ENCODE peak calls at places on chromosomes 4 and X, in seven cellular contexts. One of them, this sample, is unnamed.

GRCh38 chr4:8113611-8114343 is 44.8 kb downstream of the ABLIM2 start:
- DNase-seq in MM.1S: no peak
- DNase-seq in AG10803: no peak
- DNase-seq in fibroblast of lung: no peak
- DNase-seq in glutamatergic neuron: no peak
- DNase-seq in HFFc6: no peak
- DNase-seq in heart left ventricle: peak; percentile 62
- DNase-seq in this sample: no peak

GRCh38 chr4:8000721-8001491 is 61.2 kb upstream of the AFAP1 start:
- DNase-seq in fibroblast of lung: no peak
- DNase-seq in AG10803: no peak
- DNase-seq in heart left ventricle: peak; percentile 41
- DNase-seq in HFFc6: no peak
- DNase-seq in glutamatergic neuron: no peak
- DNase-seq in MM.1S: no peak
- DNase-seq in this sample: no peak

GRCh38 chrX:47380268-47380667 is 9.9 kb downstream of the ZNF157 start:
- DNase-seq in fibroblast of lung: no peak
- DNase-seq in AG10803: peak; percentile 22
- DNase-seq in HFFc6: no peak
- DNase-seq in MM.1S: no peak
- DNase-seq in heart left ventricle: no peak
- DNase-seq in glutamatergic neuron: no peak
- DNase-seq in this sample: peak; percentile 28

GRCh38 chrX:121307441-121307840 is 260.0 kb downstream of the GLUD2 start:
- DNase-seq in HFFc6: no peak
- DNase-seq in fibroblast of lung: peak; percentile 35
- DNase-seq in glutamatergic neuron: no peak
- DNase-seq in heart left ventricle: no peak
- DNase-seq in MM.1S: peak; percentile 84
- DNase-seq in AG10803: peak; percentile 33
- DNase-seq in this sample: peak; percentile 10

GRCh38 chr4:181432347-181432746 is 810.9 kb upstream of the TENM3 start:
- DNase-seq in MM.1S: no peak
- DNase-seq in glutamatergic neuron: peak; percentile 38
- DNase-seq in AG10803: no peak
- DNase-seq in fibroblast of lung: no peak
- DNase-seq in heart left ventricle: no peak
- DNase-seq in HFFc6: no peak
- DNase-seq in this sample: no peak

GRCh38 chr4:53576676-53577372 is 14.5 kb downstream of the LNX1 start:
- DNase-seq in heart left ventricle: no peak
- DNase-seq in glutamatergic neuron: no peak
- DNase-seq in HFFc6: peak; percentile 61
- DNase-seq in AG10803: no peak
- DNase-seq in fibroblast of lung: peak; percentile 43
- DNase-seq in MM.1S: no peak
- DNase-seq in this sample: no peak

GRCh38 chrX:140866446-140866845 is 135.9 kb upstream of the SPANXB1 start:
- DNase-seq in heart left ventricle: no peak
- DNase-seq in HFFc6: peak; percentile 53
- DNase-seq in glutamatergic neuron: no peak
- DNase-seq in AG10803: peak; percentile 0
- DNase-seq in fibroblast of lung: no peak
- DNase-seq in MM.1S: no peak
- DNase-seq in this sample: no peak

GRCh38 chr4:130563185-130563890 is 1467.4 kb downstream of the C4orf33 start:
- DNase-seq in AG10803: peak; percentile 13
- DNase-seq in HFFc6: peak; percentile 80
- DNase-seq in glutamatergic neuron: peak; percentile 71
- DNase-seq in fibroblast of lung: peak; percentile 66
- DNase-seq in heart left ventricle: peak; percentile 53
- DNase-seq in MM.1S: peak; percentile 26
- DNase-seq in this sample: no peak

GRCh38 chrX:143669395-143669794 is 33.5 kb upstream of the SLITRK4 start:
- DNase-seq in AG10803: no peak
- DNase-seq in MM.1S: peak; percentile 11
- DNase-seq in glutamatergic neuron: no peak
- DNase-seq in heart left ventricle: no peak
- DNase-seq in HFFc6: no peak
- DNase-seq in fibroblast of lung: no peak
- DNase-seq in this sample: no peak

GRCh38 chr4:100493756-100494155 is 24.1 kb downstream of the EMCN start:
- DNase-seq in glutamatergic neuron: no peak
- DNase-seq in MM.1S: no peak
- DNase-seq in fibroblast of lung: peak; percentile 17
- DNase-seq in AG10803: peak; percentile 36
- DNase-seq in heart left ventricle: no peak
- DNase-seq in HFFc6: peak; percentile 41
- DNase-seq in this sample: no peak

DNA sequence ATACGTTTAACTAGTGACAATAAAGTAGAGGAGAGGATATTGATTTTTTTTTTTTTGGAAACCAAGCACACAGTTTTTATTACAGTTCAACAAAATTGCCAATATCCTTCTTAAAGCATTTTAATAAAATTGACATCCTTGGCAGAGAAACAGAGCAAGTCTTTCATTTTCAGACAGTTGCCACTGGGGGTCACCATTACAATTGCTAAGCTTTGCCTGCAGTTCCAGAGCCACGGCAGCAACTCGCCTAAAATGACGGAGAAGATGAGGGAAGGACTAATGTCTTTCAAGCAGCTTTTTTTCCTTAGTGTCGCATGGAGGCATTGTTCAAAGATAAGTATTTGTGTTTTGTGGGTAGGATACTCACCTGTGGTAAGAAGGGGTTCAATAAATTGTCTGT is 507.8 kb upstream of the ARX start:
- DNase-seq in AG10803: peak; percentile 7
- DNase-seq in fibroblast of lung: peak; percentile 4
- DNase-seq in glutamatergic neuron: peak; percentile 18
- DNase-seq in MM.1S: no peak
- DNase-seq in heart left ventricle: no peak
- DNase-seq in HFFc6: no peak
- DNase-seq in this sample: peak; percentile 27
- TF ChIP-seq CTCF in AG10803: no peak
- TF ChIP-seq CTCF in fibroblast of lung: peak; percentile 39
- TF ChIP-seq CTCF in glutamatergic neuron: no peak
- TF ChIP-seq CTCF in MM.1S: no peak
- TF ChIP-seq CTCF in heart left ventricle: no peak
- TF ChIP-seq CTCF in HFFc6: no peak
- TF ChIP-seq CTCF in this sample: peak; percentile 19

GRCh38 chrX:53279296-53280237 is 1.8 kb downstream of the IQSEC2 start:
- DNase-seq in fibroblast of lung: no peak
- DNase-seq in AG10803: no peak
- DNase-seq in glutamatergic neuron: no peak
- DNase-seq in MM.1S: no peak
- DNase-seq in HFFc6: no peak
- DNase-seq in heart left ventricle: no peak
- DNase-seq in this sample: no peak
- TF ChIP-seq CTCF in fibroblast of lung: peak; percentile 16
- TF ChIP-seq CTCF in AG10803: no peak
- TF ChIP-seq CTCF in glutamatergic neuron: no peak
- TF ChIP-seq CTCF in MM.1S: no peak
- TF ChIP-seq CTCF in HFFc6: no peak
- TF ChIP-seq CTCF in heart left ventricle: no peak
- TF ChIP-seq CTCF in this sample: no peak

GRCh38 chr4:6087669-6088068 is 69.4 kb upstream of the C4orf50 start:
- DNase-seq in heart left ventricle: no peak
- DNase-seq in HFFc6: no peak
- DNase-seq in glutamatergic neuron: peak; percentile 66
- DNase-seq in fibroblast of lung: peak; percentile 11
- DNase-seq in MM.1S: no peak
- DNase-seq in AG10803: peak; percentile 5
- DNase-seq in this sample: no peak
- TF ChIP-seq CTCF in heart left ventricle: peak; percentile 32
- TF ChIP-seq CTCF in HFFc6: peak; percentile 37
- TF ChIP-seq CTCF in glutamatergic neuron: peak; percentile 72
- TF ChIP-seq CTCF in fibroblast of lung: no peak
- TF ChIP-seq CTCF in MM.1S: peak; percentile 39
- TF ChIP-seq CTCF in AG10803: peak; percentile 21
- TF ChIP-seq CTCF in this sample: peak; percentile 30

GRCh38 chr4:46123872-46124755 is at the start of gene GABRG1:
- DNase-seq in AG10803: no peak
- DNase-seq in heart left ventricle: no peak
- DNase-seq in MM.1S: no peak
- DNase-seq in glutamatergic neuron: peak; percentile 22
- DNase-seq in HFFc6: no peak
- DNase-seq in fibroblast of lung: no peak
- DNase-seq in this sample: no peak

DNA sequence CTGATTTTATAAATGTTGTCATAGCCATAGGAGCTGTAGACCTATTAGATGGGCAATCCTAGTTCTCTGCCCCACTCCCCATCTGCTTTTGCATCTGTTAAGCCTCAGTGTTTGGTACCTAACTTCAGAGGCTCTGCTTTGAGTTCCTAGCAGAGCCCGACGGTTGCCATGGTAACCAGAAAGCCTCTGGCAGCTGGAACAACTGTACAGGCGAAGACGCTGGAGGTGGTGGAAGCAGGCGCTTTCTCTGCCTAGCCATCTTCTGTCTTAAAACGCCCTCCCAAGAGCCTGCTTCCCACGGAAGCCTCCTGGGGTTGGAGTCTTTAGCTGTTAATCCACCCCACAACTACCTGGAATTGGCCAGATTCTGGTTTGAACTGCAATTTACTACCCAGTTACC is 919 bp upstream of the GABRG1 start:
- DNase-seq in HFFc6: no peak
- DNase-seq in glutamatergic neuron: peak; percentile 67
- DNase-seq in fibroblast of lung: no peak
- DNase-seq in heart left ventricle: no peak
- DNase-seq in MM.1S: no peak
- DNase-seq in AG10803: no peak
- DNase-seq in this sample: no peak
- TF ChIP-seq CTCF in HFFc6: no peak
- TF ChIP-seq CTCF in glutamatergic neuron: no peak
- TF ChIP-seq CTCF in fibroblast of lung: no peak
- TF ChIP-seq CTCF in heart left ventricle: no peak
- TF ChIP-seq CTCF in MM.1S: no peak
- TF ChIP-seq CTCF in AG10803: no peak
- TF ChIP-seq CTCF in this sample: no peak

GRCh38 chr4:154490261-154490588 is 1.4 kb downstream of the DCHS2 start:
- DNase-seq in AG10803: no peak
- DNase-seq in heart left ventricle: no peak
- DNase-seq in fibroblast of lung: no peak
- DNase-seq in MM.1S: no peak
- DNase-seq in glutamatergic neuron: peak; percentile 43
- DNase-seq in HFFc6: no peak
- DNase-seq in this sample: no peak

GRCh38 chr4:154489558-154490260 is 1.9 kb downstream of the DCHS2 start:
- DNase-seq in AG10803: no peak
- DNase-seq in fibroblast of lung: no peak
- DNase-seq in HFFc6: no peak
- DNase-seq in heart left ventricle: no peak
- DNase-seq in glutamatergic neuron: no peak
- DNase-seq in MM.1S: no peak
- DNase-seq in this sample: peak; percentile 25

GRCh38 chr4:154491341-154491679 is 289 bp downstream of the DCHS2 start:
- DNase-seq in AG10803: peak; percentile 11
- DNase-seq in glutamatergic neuron: no peak
- DNase-seq in HFFc6: no peak
- DNase-seq in fibroblast of lung: peak; percentile 5
- DNase-seq in heart left ventricle: no peak
- DNase-seq in MM.1S: no peak
- DNase-seq in this sample: peak; percentile 50

GRCh38 chr4:154491731-154492249 is at the start of gene DCHS2:
- DNase-seq in glutamatergic neuron: peak; percentile 92
- DNase-seq in AG10803: no peak
- DNase-seq in HFFc6: no peak
- DNase-seq in MM.1S: no peak
- DNase-seq in heart left ventricle: peak; percentile 66
- DNase-seq in fibroblast of lung: no peak
- DNase-seq in this sample: peak; percentile 53

GRCh38 chr4:154490589-154491340 is 834 bp downstream of the DCHS2 start:
- DNase-seq in HFFc6: no peak
- DNase-seq in fibroblast of lung: no peak
- DNase-seq in heart left ventricle: peak; percentile 66
- DNase-seq in AG10803: no peak
- DNase-seq in glutamatergic neuron: peak; percentile 59
- DNase-seq in MM.1S: no peak
- DNase-seq in this sample: peak; percentile 67
- TF ChIP-seq CTCF in HFFc6: no peak
- TF ChIP-seq CTCF in fibroblast of lung: no peak
- TF ChIP-seq CTCF in heart left ventricle: no peak
- TF ChIP-seq CTCF in AG10803: no peak
- TF ChIP-seq CTCF in glutamatergic neuron: no peak
- TF ChIP-seq CTCF in MM.1S: no peak
- TF ChIP-seq CTCF in this sample: no peak

DNA sequence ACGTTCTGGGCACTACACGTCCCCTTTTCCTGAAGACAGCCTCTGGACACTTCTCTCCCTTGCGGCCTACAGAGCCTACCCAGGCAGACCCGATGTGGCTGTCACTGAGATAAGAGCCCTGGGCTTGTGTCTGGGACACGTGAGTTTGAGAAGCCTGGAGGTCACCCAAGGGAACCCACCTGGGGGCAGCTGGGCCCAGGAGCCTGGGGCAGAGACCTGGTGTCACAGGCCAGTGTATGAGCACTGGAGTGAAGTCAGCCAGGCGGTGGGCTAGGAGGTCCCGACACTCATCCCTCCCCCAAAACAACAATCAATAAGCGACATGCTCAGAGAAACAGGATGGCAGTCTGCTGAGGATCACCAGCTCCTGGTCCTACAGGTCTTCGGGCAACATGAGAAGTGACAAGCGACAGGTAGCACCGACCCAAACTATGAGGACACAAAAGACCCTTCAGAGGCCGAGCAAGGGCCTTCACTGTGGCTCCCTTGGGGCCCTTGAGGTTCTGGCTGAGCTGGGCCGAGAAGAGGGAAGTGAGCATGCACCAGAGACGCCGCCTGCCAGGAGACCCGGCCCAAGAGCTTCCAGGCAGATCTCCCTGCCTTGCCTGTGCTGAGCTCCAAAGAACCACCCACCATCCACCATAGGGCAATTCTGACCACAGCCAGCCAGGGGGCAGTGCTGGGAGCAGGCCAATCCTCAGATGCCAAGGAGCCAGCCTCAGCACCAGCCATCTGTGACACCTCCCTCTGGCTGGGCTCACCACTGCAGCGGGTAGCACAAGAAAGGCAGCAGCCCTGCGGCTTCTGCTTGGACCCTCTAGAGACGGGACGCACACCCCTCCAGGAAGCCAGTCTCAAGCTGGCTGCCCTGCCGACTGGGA is 11.0 kb upstream of the DUSP9 start:
- DNase-seq in HFFc6: peak; percentile 13
- DNase-seq in glutamatergic neuron: peak; percentile 34
- DNase-seq in heart left ventricle: no peak
- DNase-seq in AG10803: no peak
- DNase-seq in fibroblast of lung: no peak
- DNase-seq in MM.1S: peak; percentile 38
- DNase-seq in this sample: no peak
- TF ChIP-seq CTCF in HFFc6: peak; percentile 64
- TF ChIP-seq CTCF in glutamatergic neuron: no peak
- TF ChIP-seq CTCF in heart left ventricle: no peak
- TF ChIP-seq CTCF in AG10803: peak; percentile 12
- TF ChIP-seq CTCF in fibroblast of lung: peak; percentile 35
- TF ChIP-seq CTCF in MM.1S: peak; percentile 44
- TF ChIP-seq CTCF in this sample: peak; percentile 37